ENCODE peak calls at places on chromosomes 3 and 15, in five cellular contexts. One of them, this sample, is unnamed.

GRCh38 chr3:118863731-118864322 is 170.8 kb downstream of the IGSF11 start:
- DNase-seq in HS-27A: no peak
- DNase-seq in anterior cingulate cortex: no peak
- DNase-seq in AG08396: no peak
- DNase-seq in stimulated activated CD4-positive, alpha-beta T cell treated with anti-CD3 and anti-CD28 coated beads, TNF-alpha, amount 100 ng/mL, for 24 hours: no peak
- DNase-seq in this sample: no peak

GRCh38 chr3:15633159-15633558 is 31.6 kb downstream of the BTD start:
- DNase-seq in stimulated activated CD4-positive, alpha-beta T cell treated with anti-CD3 and anti-CD28 coated beads, TNF-alpha, amount 100 ng/mL, for 24 hours: no peak
- DNase-seq in HS-27A: no peak
- DNase-seq in anterior cingulate cortex: no peak
- DNase-seq in AG08396: no peak
- DNase-seq in this sample: no peak

GRCh38 chr3:113268917-113269316 is 57.6 kb downstream of the BOC start:
- DNase-seq in AG08396: no peak
- DNase-seq in anterior cingulate cortex: no peak
- DNase-seq in stimulated activated CD4-positive, alpha-beta T cell treated with anti-CD3 and anti-CD28 coated beads, TNF-alpha, amount 100 ng/mL, for 24 hours: no peak
- DNase-seq in HS-27A: no peak
- DNase-seq in this sample: no peak

GRCh38 chr15:68795298-68795848 is 25.3 kb downstream of the ANP32A start:
- DNase-seq in HS-27A: no peak
- DNase-seq in stimulated activated CD4-positive, alpha-beta T cell treated with anti-CD3 and anti-CD28 coated beads, TNF-alpha, amount 100 ng/mL, for 24 hours: peak
- DNase-seq in AG08396: peak
- DNase-seq in anterior cingulate cortex: peak
- DNase-seq in this sample: no peak

GRCh38 chr3:13069495-13069894 is 3.7 kb downstream of the IQSEC1 start:
- DNase-seq in AG08396: no peak
- DNase-seq in anterior cingulate cortex: no peak
- DNase-seq in HS-27A: no peak
- DNase-seq in stimulated activated CD4-positive, alpha-beta T cell treated with anti-CD3 and anti-CD28 coated beads, TNF-alpha, amount 100 ng/mL, for 24 hours: no peak
- DNase-seq in this sample: no peak

GRCh38 chr15:62847900-62848489 is 194.6 kb upstream of the TPM1 start:
- DNase-seq in AG08396: peak
- DNase-seq in anterior cingulate cortex: peak
- DNase-seq in stimulated activated CD4-positive, alpha-beta T cell treated with anti-CD3 and anti-CD28 coated beads, TNF-alpha, amount 100 ng/mL, for 24 hours: no peak
- DNase-seq in HS-27A: peak
- DNase-seq in this sample: no peak

GRCh38 chr3:129023909-129024308 is 22.8 kb downstream of the EFCC1 start:
- DNase-seq in HS-27A: no peak
- DNase-seq in anterior cingulate cortex: no peak
- DNase-seq in AG08396: no peak
- DNase-seq in stimulated activated CD4-positive, alpha-beta T cell treated with anti-CD3 and anti-CD28 coated beads, TNF-alpha, amount 100 ng/mL, for 24 hours: no peak
- DNase-seq in this sample: no peak

GRCh38 chr15:35741881-35742280 is 195.9 kb upstream of the DPH6 start:
- DNase-seq in AG08396: no peak
- DNase-seq in HS-27A: no peak
- DNase-seq in stimulated activated CD4-positive, alpha-beta T cell treated with anti-CD3 and anti-CD28 coated beads, TNF-alpha, amount 100 ng/mL, for 24 hours: no peak
- DNase-seq in anterior cingulate cortex: no peak
- DNase-seq in this sample: no peak

GRCh38 chr3:19934098-19934566 is at the start of gene EFHB:
- DNase-seq in anterior cingulate cortex: no peak
- DNase-seq in HS-27A: no peak
- DNase-seq in stimulated activated CD4-positive, alpha-beta T cell treated with anti-CD3 and anti-CD28 coated beads, TNF-alpha, amount 100 ng/mL, for 24 hours: no peak
- DNase-seq in AG08396: no peak
- DNase-seq in this sample: no peak

GRCh38 chr3:71581981-71582611 is 1.4 kb downstream of the FOXP1 start:
- DNase-seq in HS-27A: no peak
- DNase-seq in AG08396: peak
- DNase-seq in stimulated activated CD4-positive, alpha-beta T cell treated with anti-CD3 and anti-CD28 coated beads, TNF-alpha, amount 100 ng/mL, for 24 hours: peak
- DNase-seq in anterior cingulate cortex: peak
- DNase-seq in this sample: no peak

GRCh38 chr3:120170223-120170622 is 76.0 kb upstream of the GSK3B start:
- DNase-seq in HS-27A: peak
- DNase-seq in anterior cingulate cortex: no peak
- DNase-seq in AG08396: peak
- DNase-seq in stimulated activated CD4-positive, alpha-beta T cell treated with anti-CD3 and anti-CD28 coated beads, TNF-alpha, amount 100 ng/mL, for 24 hours: no peak
- DNase-seq in this sample: no peak

GRCh38 chr3:193560870-193561269 is 6.2 kb upstream of the ATP13A4 start:
- DNase-seq in AG08396: no peak
- DNase-seq in HS-27A: no peak
- DNase-seq in stimulated activated CD4-positive, alpha-beta T cell treated with anti-CD3 and anti-CD28 coated beads, TNF-alpha, amount 100 ng/mL, for 24 hours: no peak
- DNase-seq in anterior cingulate cortex: peak
- DNase-seq in this sample: no peak

GRCh38 chr15:57251941-57252340 is 124.4 kb upstream of the CGNL1 start:
- DNase-seq in AG08396: no peak
- DNase-seq in anterior cingulate cortex: no peak
- DNase-seq in stimulated activated CD4-positive, alpha-beta T cell treated with anti-CD3 and anti-CD28 coated beads, TNF-alpha, amount 100 ng/mL, for 24 hours: no peak
- DNase-seq in HS-27A: no peak
- DNase-seq in this sample: no peak

GRCh38 chr3:170714562-170715535 is 129.0 kb upstream of the SLC7A14 start:
- DNase-seq in HS-27A: no peak
- DNase-seq in anterior cingulate cortex: no peak
- DNase-seq in AG08396: no peak
- DNase-seq in stimulated activated CD4-positive, alpha-beta T cell treated with anti-CD3 and anti-CD28 coated beads, TNF-alpha, amount 100 ng/mL, for 24 hours: no peak
- DNase-seq in this sample: no peak

GRCh38 chr3:100106094-100106493 is 8.2 kb downstream of the FILIP1L start:
- DNase-seq in anterior cingulate cortex: no peak
- DNase-seq in AG08396: no peak
- DNase-seq in HS-27A: no peak
- DNase-seq in stimulated activated CD4-positive, alpha-beta T cell treated with anti-CD3 and anti-CD28 coated beads, TNF-alpha, amount 100 ng/mL, for 24 hours: no peak
- DNase-seq in this sample: no peak

GRCh38 chr3:122975163-122975923 is 52.2 kb downstream of the SEMA5B start:
- DNase-seq in anterior cingulate cortex: no peak
- DNase-seq in HS-27A: peak
- DNase-seq in stimulated activated CD4-positive, alpha-beta T cell treated with anti-CD3 and anti-CD28 coated beads, TNF-alpha, amount 100 ng/mL, for 24 hours: no peak
- DNase-seq in AG08396: no peak
- DNase-seq in this sample: peak

GRCh38 chr3:189941125-189941524 is 179.6 kb downstream of the P3H2 start:
- DNase-seq in stimulated activated CD4-positive, alpha-beta T cell treated with anti-CD3 and anti-CD28 coated beads, TNF-alpha, amount 100 ng/mL, for 24 hours: no peak
- DNase-seq in AG08396: no peak
- DNase-seq in anterior cingulate cortex: no peak
- DNase-seq in HS-27A: no peak
- DNase-seq in this sample: no peak

GRCh38 chr15:92196342-92196741 is 197.3 kb upstream of the ST8SIA2 start:
- DNase-seq in HS-27A: no peak
- DNase-seq in anterior cingulate cortex: no peak
- DNase-seq in AG08396: no peak
- DNase-seq in stimulated activated CD4-positive, alpha-beta T cell treated with anti-CD3 and anti-CD28 coated beads, TNF-alpha, amount 100 ng/mL, for 24 hours: no peak
- DNase-seq in this sample: no peak

GRCh38 chr15:85141601-85142185 is 160.0 kb downstream of the PDE8A start:
- DNase-seq in stimulated activated CD4-positive, alpha-beta T cell treated with anti-CD3 and anti-CD28 coated beads, TNF-alpha, amount 100 ng/mL, for 24 hours: no peak
- DNase-seq in HS-27A: no peak
- DNase-seq in AG08396: no peak
- DNase-seq in anterior cingulate cortex: no peak
- DNase-seq in this sample: no peak

This sample was measured in GM18507.